ENCODE peak calls at places on chromosome 2, in four cellular contexts. M is mucosa of descending colon, I is GM12865, Q is renal cortical epithelial cell. X is an unnamed sample.

GRCh38 chr2:149258531-149258930 is 71.9 kb upstream of the LYPD6 start:
- DNase-seq in M (no peak), I (no peak), Q (no peak), X (no peak)

GRCh38 chr2:104434966-104435365 is 418.9 kb upstream of the POU3F3 start:
- DNase-seq in M (no peak), I (no peak), Q (no peak), X (no peak)

GRCh38 chr2:238875531-238876231 is 27.8 kb downstream of the TWIST2 start:
- DNase-seq in M (no peak), I (no peak), Q (no peak), X (no peak)

GRCh38 chr2:230019742-230020141 is 49.0 kb downstream of the SLC16A14 start:
- DNase-seq in M (no peak), I (no peak), Q (no peak), X (no peak)

GRCh38 chr2:17830053-17831034 is 14.1 kb downstream of the MSGN1 start:
- DNase-seq in M (peak), I (peak), Q (peak), X (peak)

GRCh38 chr2:3078684-3079083 is 298.9 kb downstream of the EIPR1 start:
- DNase-seq in M (no peak), I (no peak), Q (no peak), X (no peak)

GRCh38 chr2:178074123-178075005 is 1.8 kb upstream of the PDE11A start:
- DNase-seq in M (no peak), I (no peak), Q (no peak), X (no peak)

GRCh38 chr2:222196159-222196558 is 102.6 kb downstream of the PAX3 start:
- DNase-seq in M (no peak), I (no peak), Q (no peak), X (no peak)

GRCh38 chr2:26347286-26347865 is 787 bp upstream of the ADGRF3 start:
- DNase-seq in M (no peak), I (peak), Q (peak), X (peak)

GRCh38 chr2:230751062-230751461 is 38.4 kb downstream of the CAB39 start:
- DNase-seq in M (no peak), I (peak), Q (peak), X (no peak)

GRCh38 chr2:86791574-86791973 is 861 bp upstream of the CD8A start:
- DNase-seq in M (no peak), I (no peak), Q (no peak), X (no peak)

GRCh38 chr2:160375802-160376469 is 117.7 kb downstream of the RBMS1 start:
- DNase-seq in M (no peak), I (no peak), Q (peak), X (peak)

GRCh38 chr2:12048551-12048950 is 302.1 kb downstream of the LPIN1 start:
- DNase-seq in M (no peak), I (peak), Q (no peak), X (peak)

GRCh38 chr2:162300271-162300670 is 18.2 kb downstream of the IFIH1 start:
- DNase-seq in M (no peak), I (no peak), Q (no peak), X (no peak)

GRCh38 chr2:69741281-69742169 is at the start of gene ANXA4:
- DNase-seq in M (peak), I (peak), Q (peak), X (peak)

GRCh38 chr2:43360137-43360536 is 133.7 kb upstream of the ZFP36L2 start:
- DNase-seq in M (no peak), I (no peak), Q (no peak), X (no peak)

GRCh38 chr2:98882971-98883779 is 52.9 kb downstream of the CRACDL start:
- DNase-seq in M (no peak), I (no peak), Q (no peak), X (no peak)

GRCh38 chr2:38615237-38615636 is 12.5 kb upstream of the HNRNPLL start:
- DNase-seq in M (no peak), I (peak), Q (no peak), X (no peak)

GRCh38 chr2:42770288-42771131 is 6.6 kb upstream of the OXER1 start:
- DNase-seq in M (no peak), I (peak), Q (peak), X (peak)

GRCh38 chr2:78644849-78645248 is 380.7 kb upstream of the REG3G start:
- DNase-seq in M (no peak), I (no peak), Q (no peak), X (no peak)

GRCh38 chr2:19068206-19068605 is 290.2 kb downstream of the OSR1 start:
- DNase-seq in M (no peak), I (no peak), Q (no peak), X (no peak)

GRCh38 chr2:218293715-218294429 is 1.6 kb upstream of the TMBIM1 start:
- DNase-seq in M (no peak), I (no peak), Q (no peak), X (no peak)

GRCh38 chr2:190360965-190361364 is 17.6 kb downstream of the INPP1 start:
- DNase-seq in M (no peak), I (no peak), Q (no peak), X (no peak)